ENCODE peak calls at places on chromosomes 12 and 14, in seven cellular contexts. B is upper lobe of right lung, J is psoas muscle, F is body of pancreas, R is left ventricle myocardium inferior, L is BE2C, A is sigmoid colon. M is an unnamed sample.

GRCh38 chr14:59677771-59678211 is 101.2 kb upstream of the CCDC175 start:
- DNase-seq in B (no peak), J (no peak), F (no peak), R (no peak), L (no peak), A (no peak), M (peak)

GRCh38 chr12:53500119-53500775 is 836 bp upstream of the TARBP2 start:
- DNase-seq in B (peak), J (peak), F (peak), R (peak), L (no peak), A (peak), M (no peak)

GRCh38 chr14:77214216-77214615 is 32.6 kb downstream of the TMEM63C start:
- DNase-seq in B (no peak), J (no peak), F (no peak), R (no peak), L (no peak), A (no peak), M (no peak)

GRCh38 chr12:52673216-52673615 is 7.0 kb downstream of the KRT1 start:
- DNase-seq in B (no peak), J (no peak), F (no peak), R (no peak), L (no peak), A (no peak), M (no peak)

GRCh38 chr12:116406529-116406928 is 129.0 kb upstream of the MED13L start:
- DNase-seq in B (peak), J (peak), F (peak), R (peak), L (peak), A (peak), M (no peak)

GRCh38 chr12:124440841-124441381 is 126.5 kb downstream of the NCOR2 start:
- DNase-seq in B (no peak), J (no peak), F (no peak), R (no peak), L (no peak), A (no peak), M (no peak)

GRCh38 chr12:34336619-34337465 is 314.5 kb downstream of the ALG10 start:
- DNase-seq in B (no peak), J (no peak), F (no peak), R (no peak), L (no peak), A (no peak), M (no peak)

GRCh38 chr12:45122776-45123380 is 72.0 kb upstream of the DBX2 start:
- DNase-seq in B (no peak), J (no peak), F (no peak), R (no peak), L (peak), A (no peak), M (peak)

GRCh38 chr14:75649337-75649736 is 11.3 kb downstream of the ERG28 start:
- DNase-seq in B (no peak), J (no peak), F (no peak), R (no peak), L (no peak), A (no peak), M (no peak)

GRCh38 chr14:76080009-76080408 is 71.7 kb upstream of the GPATCH2L start:
- DNase-seq in B (no peak), J (peak), F (no peak), R (peak), L (no peak), A (no peak), M (no peak)

GRCh38 chr12:108826115-108826806 is 31.1 kb downstream of the SSH1 start:
- DNase-seq in B (no peak), J (peak), F (no peak), R (peak), L (peak), A (peak), M (peak)

GRCh38 chr12:123102781-123103503 is 47.9 kb downstream of the PITPNM2 start:
- DNase-seq in B (no peak), J (no peak), F (no peak), R (no peak), L (no peak), A (no peak), M (no peak)

GRCh38 chr12:93468008-93468371 is 676 bp downstream of the MRPL42 start:
- DNase-seq in B (no peak), J (no peak), F (no peak), R (no peak), L (no peak), A (no peak), M (no peak)

GRCh38 chr12:93461503-93461902 is 5.8 kb upstream of the MRPL42 start:
- DNase-seq in B (no peak), J (no peak), F (no peak), R (no peak), L (no peak), A (no peak), M (no peak)

GRCh38 chr12:93467351-93468007 is at the start of gene MRPL42:
- DNase-seq in B (peak), J (peak), F (peak), R (peak), L (peak), A (peak), M (peak)

GRCh38 chr12:93469386-93469785 is 2.1 kb downstream of the MRPL42 start:
- DNase-seq in B (no peak), J (no peak), F (no peak), R (no peak), L (no peak), A (no peak), M (no peak)

GRCh38 chr12:93466625-93467350 is 526 bp upstream of the MRPL42 start:
- DNase-seq in B (no peak), J (no peak), F (peak), R (no peak), L (no peak), A (no peak), M (no peak)
- H3K4me3 ChIP-seq in B (peak), J (peak), F (no peak), R (peak), L (peak), A (peak), M (peak)

GRCh38 chr12:15726029-15726756 is 63.0 kb downstream of the EPS8 start:
- DNase-seq in B (no peak), J (no peak), F (no peak), R (no peak), L (no peak), A (no peak), M (no peak)
- TF ChIP-seq CTCF in B (no peak), J (no peak), F (no peak), R (no peak), L (no peak), A (no peak), M (no peak)

DNA sequence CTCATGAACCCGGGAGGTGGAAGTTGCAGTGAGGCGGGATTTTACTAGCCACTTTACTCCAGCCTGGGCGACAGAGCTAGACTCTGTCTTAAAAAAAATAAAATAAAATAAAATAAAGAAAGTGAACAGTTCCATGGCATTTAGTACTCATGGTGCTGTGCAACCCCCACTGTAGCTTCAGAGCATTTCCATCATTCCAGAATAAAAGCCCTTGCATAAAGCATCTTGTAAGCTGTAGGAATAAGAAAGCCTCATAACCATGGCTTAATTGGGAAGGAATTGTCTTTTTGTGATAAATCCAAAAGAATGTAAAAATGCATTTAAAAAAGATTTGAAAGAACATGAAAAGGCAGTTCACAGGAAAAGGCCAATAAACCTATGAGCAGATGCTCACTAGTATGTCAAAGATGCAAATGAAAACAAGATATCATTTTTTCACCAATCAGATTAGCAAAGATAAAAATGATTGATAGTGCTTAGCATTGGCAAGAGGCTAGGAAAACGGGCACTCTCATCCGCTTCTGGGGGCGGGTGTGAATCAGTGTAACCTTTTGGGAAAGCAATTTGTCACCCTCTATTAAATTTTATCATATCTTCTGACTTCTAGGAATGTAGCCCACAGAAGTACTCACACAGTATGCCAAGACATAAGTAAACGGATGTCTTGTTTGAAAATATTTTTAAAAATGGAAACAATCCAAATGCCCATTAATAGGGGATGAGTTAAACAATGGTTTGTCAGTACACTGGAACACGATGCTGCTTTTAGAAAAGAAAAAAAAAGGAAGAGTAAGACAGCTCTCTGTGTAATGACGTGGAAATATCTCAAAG is 46.6 kb downstream of the CFAP251 start:
- DNase-seq in B (no peak), J (no peak), F (no peak), R (no peak), L (no peak), A (no peak), M (no peak)
- H3K4me3 ChIP-seq in B (no peak), J (no peak), F (no peak), R (no peak), L (no peak), A (no peak), M (no peak)

DNA sequence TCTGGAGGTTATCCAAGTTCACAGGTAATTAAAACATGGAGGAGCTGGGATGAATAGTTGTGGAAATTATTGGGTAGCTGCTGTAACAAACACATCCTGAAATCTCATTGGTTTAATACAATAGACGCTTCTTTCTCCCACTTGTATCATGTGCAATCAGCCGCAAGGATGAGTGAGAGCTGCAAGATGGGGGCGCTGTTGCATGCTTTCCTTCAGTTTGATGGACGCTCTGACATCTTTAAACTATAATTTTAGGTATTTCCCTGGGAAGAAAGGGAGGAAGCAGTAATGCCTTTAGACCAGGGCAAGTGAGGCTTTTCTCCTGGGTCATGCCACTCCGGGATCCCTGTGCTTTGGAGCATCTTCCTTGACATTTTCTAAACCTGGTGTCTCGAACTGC is 178.7 kb downstream of the PAWR start:
- DNase-seq in B (no peak), J (no peak), F (no peak), R (no peak), L (no peak), A (no peak), M (no peak)
- TF ChIP-seq CTCF in B (no peak), J (no peak), F (no peak), R (no peak), L (peak), A (no peak), M (peak)